ENCODE peak calls at places on chromosome 13, in four cellular contexts. A is Daoy, V is hypothalamus, F is GM10248. L is an unnamed sample.

GRCh38 chr13:34698953-34699352 is 243.1 kb upstream of the NBEA start:
- DNase-seq in V (no peak), F (no peak), A (no peak), L (no peak)

GRCh38 chr13:36475468-36475867 is 43.2 kb downstream of the CCNA1 start:
- DNase-seq in V (no peak), F (no peak), A (no peak), L (no peak)

GRCh38 chr13:106432636-106433035 is 102.8 kb downstream of the EFNB2 start:
- DNase-seq in V (no peak), F (no peak), A (no peak), L (no peak)

GRCh38 chr13:41835871-41836270 is 125.0 kb downstream of the VWA8 start:
- DNase-seq in F (no peak), V (no peak), A (no peak), L (no peak)

GRCh38 chr13:44109986-44110640 is 230.4 kb downstream of the LACC1 start:
- DNase-seq in V (no peak), F (no peak), A (no peak), L (no peak)

GRCh38 chr13:113551081-113552000 is 33.2 kb upstream of the TFDP1 start:
- DNase-seq in F (no peak), A (no peak), V (no peak), L (no peak)

GRCh38 chr13:98658131-98658530 is 81.2 kb upstream of the STK24 start:
- DNase-seq in A (no peak), V (no peak), F (no peak), L (no peak)

GRCh38 chr13:30763786-30764440 is 28.6 kb downstream of the ALOX5AP start:
- DNase-seq in A (no peak), V (no peak), F (no peak), L (no peak)